ENCODE peak calls at places on chromosomes 5 and 9, in eight cellular contexts. One of them, this sample, is unnamed.

GRCh38 chr5:15248731-15249130 is 251.2 kb upstream of the FBXL7 start:
- DNase-seq in tibial artery: no peak
- DNase-seq in SJSA1: no peak
- DNase-seq in effector memory CD4-positive, alpha-beta T cell: no peak
- DNase-seq in Panc1: no peak
- DNase-seq in neural progenitor cell: no peak
- DNase-seq in esophagus squamous epithelium: no peak
- DNase-seq in transverse colon: no peak
- DNase-seq in this sample: no peak

GRCh38 chr5:175696139-175696854 is 38.4 kb downstream of the HRH2 start:
- DNase-seq in tibial artery: peak
- DNase-seq in SJSA1: no peak
- DNase-seq in effector memory CD4-positive, alpha-beta T cell: peak
- DNase-seq in Panc1: no peak
- DNase-seq in neural progenitor cell: peak
- DNase-seq in esophagus squamous epithelium: no peak
- DNase-seq in transverse colon: peak
- DNase-seq in this sample: peak

GRCh38 chr5:155767480-155767879 is 559.5 kb upstream of the SGCD start:
- DNase-seq in tibial artery: no peak
- DNase-seq in SJSA1: no peak
- DNase-seq in effector memory CD4-positive, alpha-beta T cell: no peak
- DNase-seq in Panc1: no peak
- DNase-seq in neural progenitor cell: no peak
- DNase-seq in esophagus squamous epithelium: no peak
- DNase-seq in transverse colon: no peak
- DNase-seq in this sample: no peak

GRCh38 chr5:150582281-150582791 is 58.1 kb upstream of the SYNPO start:
- DNase-seq in tibial artery: no peak
- DNase-seq in SJSA1: no peak
- DNase-seq in effector memory CD4-positive, alpha-beta T cell: no peak
- DNase-seq in Panc1: no peak
- DNase-seq in neural progenitor cell: peak
- DNase-seq in esophagus squamous epithelium: no peak
- DNase-seq in transverse colon: peak
- DNase-seq in this sample: no peak

GRCh38 chr9:105385372-105385985 is 62.4 kb upstream of the FSD1L start:
- DNase-seq in tibial artery: peak
- DNase-seq in SJSA1: peak
- DNase-seq in effector memory CD4-positive, alpha-beta T cell: no peak
- DNase-seq in Panc1: peak
- DNase-seq in neural progenitor cell: no peak
- DNase-seq in esophagus squamous epithelium: no peak
- DNase-seq in transverse colon: peak
- DNase-seq in this sample: no peak

GRCh38 chr5:140175367-140176027 is 509 bp downstream of the CYSTM1 start:
- DNase-seq in tibial artery: peak
- DNase-seq in SJSA1: peak
- DNase-seq in effector memory CD4-positive, alpha-beta T cell: peak
- DNase-seq in Panc1: no peak
- DNase-seq in neural progenitor cell: peak
- DNase-seq in esophagus squamous epithelium: no peak
- DNase-seq in transverse colon: peak
- DNase-seq in this sample: peak

GRCh38 chr5:122101636-122102285 is 23.7 kb upstream of the LOX start:
- DNase-seq in tibial artery: no peak
- DNase-seq in SJSA1: peak
- DNase-seq in effector memory CD4-positive, alpha-beta T cell: no peak
- DNase-seq in Panc1: no peak
- DNase-seq in neural progenitor cell: peak
- DNase-seq in esophagus squamous epithelium: no peak
- DNase-seq in transverse colon: no peak
- DNase-seq in this sample: no peak

GRCh38 chr5:129906177-129906887 is 2.1 kb downstream of the CHSY3 start:
- DNase-seq in tibial artery: peak
- DNase-seq in SJSA1: no peak
- DNase-seq in effector memory CD4-positive, alpha-beta T cell: no peak
- DNase-seq in Panc1: no peak
- DNase-seq in neural progenitor cell: peak
- DNase-seq in esophagus squamous epithelium: no peak
- DNase-seq in transverse colon: peak
- DNase-seq in this sample: no peak

GRCh38 chr9:4097991-4098390 is 201.9 kb downstream of the GLIS3 start:
- DNase-seq in tibial artery: no peak
- DNase-seq in SJSA1: no peak
- DNase-seq in effector memory CD4-positive, alpha-beta T cell: no peak
- DNase-seq in Panc1: no peak
- DNase-seq in neural progenitor cell: no peak
- DNase-seq in esophagus squamous epithelium: no peak
- DNase-seq in transverse colon: no peak
- DNase-seq in this sample: no peak

GRCh38 chr5:106205916-106206571 is 1464.7 kb downstream of the EFNA5 start:
- DNase-seq in tibial artery: no peak
- DNase-seq in SJSA1: no peak
- DNase-seq in effector memory CD4-positive, alpha-beta T cell: no peak
- DNase-seq in Panc1: no peak
- DNase-seq in neural progenitor cell: no peak
- DNase-seq in esophagus squamous epithelium: no peak
- DNase-seq in transverse colon: no peak
- DNase-seq in this sample: no peak

GRCh38 chr5:169760229-169760628 is 123.2 kb downstream of the DOCK2 start:
- DNase-seq in tibial artery: no peak
- DNase-seq in SJSA1: no peak
- DNase-seq in effector memory CD4-positive, alpha-beta T cell: no peak
- DNase-seq in Panc1: no peak
- DNase-seq in neural progenitor cell: no peak
- DNase-seq in esophagus squamous epithelium: no peak
- DNase-seq in transverse colon: no peak
- DNase-seq in this sample: no peak

GRCh38 chr5:91296691-91297143 is 86.4 kb downstream of the ARRDC3 start:
- DNase-seq in tibial artery: peak
- DNase-seq in SJSA1: no peak
- DNase-seq in effector memory CD4-positive, alpha-beta T cell: no peak
- DNase-seq in Panc1: no peak
- DNase-seq in neural progenitor cell: no peak
- DNase-seq in esophagus squamous epithelium: no peak
- DNase-seq in transverse colon: no peak
- DNase-seq in this sample: no peak

GRCh38 chr5:98585661-98586310 is 187.7 kb upstream of the RGMB start:
- DNase-seq in tibial artery: no peak
- DNase-seq in SJSA1: no peak
- DNase-seq in effector memory CD4-positive, alpha-beta T cell: no peak
- DNase-seq in Panc1: no peak
- DNase-seq in neural progenitor cell: no peak
- DNase-seq in esophagus squamous epithelium: no peak
- DNase-seq in transverse colon: no peak
- DNase-seq in this sample: no peak

GRCh38 chr5:26805076-26805475 is 233.3 kb downstream of the CDH9 start:
- DNase-seq in tibial artery: no peak
- DNase-seq in SJSA1: no peak
- DNase-seq in effector memory CD4-positive, alpha-beta T cell: no peak
- DNase-seq in Panc1: no peak
- DNase-seq in neural progenitor cell: no peak
- DNase-seq in esophagus squamous epithelium: no peak
- DNase-seq in transverse colon: no peak
- DNase-seq in this sample: no peak

GRCh38 chr9:110187126-110187525 is 20.8 kb downstream of the C9orf152 start:
- DNase-seq in tibial artery: no peak
- DNase-seq in SJSA1: no peak
- DNase-seq in effector memory CD4-positive, alpha-beta T cell: no peak
- DNase-seq in Panc1: no peak
- DNase-seq in neural progenitor cell: no peak
- DNase-seq in esophagus squamous epithelium: no peak
- DNase-seq in transverse colon: no peak
- DNase-seq in this sample: no peak

GRCh38 chr5:95878417-95879323 is 56.1 kb upstream of the GLRX start:
- DNase-seq in tibial artery: no peak
- DNase-seq in SJSA1: no peak
- DNase-seq in effector memory CD4-positive, alpha-beta T cell: no peak
- DNase-seq in Panc1: no peak
- DNase-seq in neural progenitor cell: no peak
- DNase-seq in esophagus squamous epithelium: no peak
- DNase-seq in transverse colon: no peak
- DNase-seq in this sample: no peak

GRCh38 chr5:133690746-133691145 is 78.4 kb upstream of the FSTL4 start:
- DNase-seq in tibial artery: no peak
- DNase-seq in SJSA1: no peak
- DNase-seq in effector memory CD4-positive, alpha-beta T cell: no peak
- DNase-seq in Panc1: no peak
- DNase-seq in neural progenitor cell: no peak
- DNase-seq in esophagus squamous epithelium: no peak
- DNase-seq in transverse colon: no peak
- DNase-seq in this sample: no peak

GRCh38 chr9:33818167-33818831 is 1.3 kb downstream of the UBE2R2 start:
- DNase-seq in tibial artery: peak
- DNase-seq in SJSA1: peak
- DNase-seq in effector memory CD4-positive, alpha-beta T cell: no peak
- DNase-seq in Panc1: no peak
- DNase-seq in neural progenitor cell: no peak
- DNase-seq in esophagus squamous epithelium: no peak
- DNase-seq in transverse colon: peak
- DNase-seq in this sample: no peak
- H3K27ac ChIP-seq in tibial artery: peak
- H3K27ac ChIP-seq in SJSA1: peak
- H3K27ac ChIP-seq in effector memory CD4-positive, alpha-beta T cell: peak
- H3K27ac ChIP-seq in Panc1: peak
- H3K27ac ChIP-seq in neural progenitor cell: peak
- H3K27ac ChIP-seq in esophagus squamous epithelium: peak
- H3K27ac ChIP-seq in transverse colon: peak
- H3K27ac ChIP-seq in this sample: peak

DNA sequence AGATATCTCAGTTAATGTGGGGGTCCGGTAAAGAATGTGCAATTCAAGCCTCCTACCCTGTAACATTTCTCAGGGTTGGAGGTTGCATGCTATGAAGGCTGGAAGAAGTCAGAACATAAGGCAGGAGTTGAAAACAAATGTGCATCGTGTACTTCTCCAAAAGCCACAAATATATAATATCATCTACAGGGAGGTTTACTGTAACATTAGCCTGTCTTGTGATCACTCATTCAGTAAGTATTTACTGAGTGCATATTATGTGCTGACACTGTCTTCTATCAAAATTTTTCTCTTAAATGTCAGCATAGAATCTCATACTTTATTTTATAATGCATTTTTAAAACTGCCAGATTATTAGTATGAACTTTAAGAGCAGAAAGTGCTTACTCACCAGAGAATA is 105.6 kb upstream of the ZNF366 start:
- DNase-seq in tibial artery: no peak
- DNase-seq in SJSA1: no peak
- DNase-seq in effector memory CD4-positive, alpha-beta T cell: no peak
- DNase-seq in Panc1: no peak
- DNase-seq in neural progenitor cell: no peak
- DNase-seq in esophagus squamous epithelium: no peak
- DNase-seq in transverse colon: no peak
- DNase-seq in this sample: no peak
- H3K27ac ChIP-seq in tibial artery: no peak
- H3K27ac ChIP-seq in SJSA1: no peak
- H3K27ac ChIP-seq in effector memory CD4-positive, alpha-beta T cell: no peak
- H3K27ac ChIP-seq in Panc1: no peak
- H3K27ac ChIP-seq in neural progenitor cell: no peak
- H3K27ac ChIP-seq in esophagus squamous epithelium: no peak
- H3K27ac ChIP-seq in transverse colon: peak
- H3K27ac ChIP-seq in this sample: no peak

DNA sequence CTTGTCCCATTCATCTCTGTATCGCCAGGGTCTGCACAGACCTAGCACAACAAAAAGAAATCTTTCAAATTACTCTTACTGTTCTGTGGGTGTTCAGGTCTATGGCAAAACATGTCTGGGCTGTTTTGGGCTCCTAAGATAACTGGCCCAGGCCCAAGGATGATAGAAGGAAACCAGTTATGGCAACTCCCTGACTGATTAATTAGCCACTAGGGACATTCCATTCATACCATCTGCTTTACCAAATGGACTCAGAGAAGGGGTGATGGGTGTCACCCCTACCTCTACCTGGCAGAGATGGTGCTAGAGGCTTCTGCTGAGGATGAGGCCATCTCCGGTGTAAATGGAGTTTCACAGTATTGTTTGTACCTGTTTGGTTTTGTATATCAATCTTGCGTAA is 1.9 kb downstream of the SLC31A2 start:
- DNase-seq in tibial artery: no peak
- DNase-seq in SJSA1: no peak
- DNase-seq in effector memory CD4-positive, alpha-beta T cell: no peak
- DNase-seq in Panc1: no peak
- DNase-seq in neural progenitor cell: no peak
- DNase-seq in esophagus squamous epithelium: no peak
- DNase-seq in transverse colon: no peak
- DNase-seq in this sample: no peak
- H3K27ac ChIP-seq in tibial artery: no peak
- H3K27ac ChIP-seq in SJSA1: no peak
- H3K27ac ChIP-seq in effector memory CD4-positive, alpha-beta T cell: no peak
- H3K27ac ChIP-seq in Panc1: no peak
- H3K27ac ChIP-seq in neural progenitor cell: no peak
- H3K27ac ChIP-seq in esophagus squamous epithelium: peak
- H3K27ac ChIP-seq in transverse colon: no peak
- H3K27ac ChIP-seq in this sample: peak

GRCh38 chr9:131087354-131087893 is 8.9 kb upstream of the AIF1L start:
- DNase-seq in tibial artery: no peak
- DNase-seq in SJSA1: no peak
- DNase-seq in effector memory CD4-positive, alpha-beta T cell: no peak
- DNase-seq in Panc1: no peak
- DNase-seq in neural progenitor cell: no peak
- DNase-seq in esophagus squamous epithelium: no peak
- DNase-seq in transverse colon: no peak
- DNase-seq in this sample: no peak

GRCh38 chr9:131085370-131086122 is 10.8 kb upstream of the AIF1L start:
- DNase-seq in tibial artery: no peak
- DNase-seq in SJSA1: no peak
- DNase-seq in effector memory CD4-positive, alpha-beta T cell: no peak
- DNase-seq in Panc1: no peak
- DNase-seq in neural progenitor cell: no peak
- DNase-seq in esophagus squamous epithelium: no peak
- DNase-seq in transverse colon: no peak
- DNase-seq in this sample: no peak

GRCh38 chr9:131082774-131083512 is 13.4 kb upstream of the AIF1L start:
- DNase-seq in tibial artery: no peak
- DNase-seq in SJSA1: no peak
- DNase-seq in effector memory CD4-positive, alpha-beta T cell: no peak
- DNase-seq in Panc1: no peak
- DNase-seq in neural progenitor cell: no peak
- DNase-seq in esophagus squamous epithelium: no peak
- DNase-seq in transverse colon: no peak
- DNase-seq in this sample: no peak

GRCh38 chr9:131081868-131082267 is 14.5 kb upstream of the AIF1L start:
- DNase-seq in tibial artery: no peak
- DNase-seq in SJSA1: no peak
- DNase-seq in effector memory CD4-positive, alpha-beta T cell: no peak
- DNase-seq in Panc1: no peak
- DNase-seq in neural progenitor cell: no peak
- DNase-seq in esophagus squamous epithelium: no peak
- DNase-seq in transverse colon: no peak
- DNase-seq in this sample: no peak

GRCh38 chr9:131084661-131085369 is 11.5 kb upstream of the AIF1L start:
- DNase-seq in tibial artery: no peak
- DNase-seq in SJSA1: no peak
- DNase-seq in effector memory CD4-positive, alpha-beta T cell: no peak
- DNase-seq in Panc1: no peak
- DNase-seq in neural progenitor cell: no peak
- DNase-seq in esophagus squamous epithelium: no peak
- DNase-seq in transverse colon: no peak
- DNase-seq in this sample: no peak
- H3K27ac ChIP-seq in tibial artery: no peak
- H3K27ac ChIP-seq in SJSA1: no peak
- H3K27ac ChIP-seq in effector memory CD4-positive, alpha-beta T cell: no peak
- H3K27ac ChIP-seq in Panc1: no peak
- H3K27ac ChIP-seq in neural progenitor cell: no peak
- H3K27ac ChIP-seq in esophagus squamous epithelium: no peak
- H3K27ac ChIP-seq in transverse colon: no peak
- H3K27ac ChIP-seq in this sample: no peak